ENCODE peak calls at places on chromosomes 16 and 17, in seven cellular contexts. T is NCI-H1105; F is NCI-H2029 treated with DMSO at 0.1 percent for 48 hours; X is non-pigmented ciliary epithelial cell; W is HuH-7; M is activated gamma-delta T cell treated with anti-CD3 and anti-CD28 coated beads, Interleukin-2, amount 50 U/mL, for 16 hours; L is RWPE1. N is an unnamed sample.

GRCh38 chr16:27529962-27530361 is 19.8 kb downstream of the GTF3C1 start:
- DNase-seq in X (peak), F (no peak), W (no peak), L (no peak), T (no peak), M (no peak), N (peak)

GRCh38 chr16:74951206-74951605 is 33.7 kb downstream of the WDR59 start:
- DNase-seq in W (no peak), L (no peak), F (no peak), M (no peak), X (no peak), T (no peak), N (no peak)

GRCh38 chr17:1830288-1830687 is 483 bp downstream of the RPA1 start:
- DNase-seq in F (no peak), X (no peak), L (peak), T (no peak), W (no peak), M (peak), N (no peak)

GRCh38 chr17:3626831-3627565 is 9.1 kb downstream of the SHPK start:
- DNase-seq in M (no peak), L (no peak), X (no peak), W (no peak), T (no peak), F (no peak), N (no peak)

GRCh38 chr16:24088011-24088410 is 168.1 kb upstream of the CACNG3 start:
- DNase-seq in M (no peak), W (no peak), X (no peak), L (no peak), T (no peak), F (no peak), N (no peak)

GRCh38 chr17:79505199-79505598 is 105.7 kb downstream of the RBFOX3 start:
- DNase-seq in L (no peak), X (no peak), T (no peak), F (no peak), W (no peak), M (no peak), N (no peak)

GRCh38 chr16:27303256-27304100 is 10.3 kb upstream of the IL4R start:
- DNase-seq in L (no peak), F (no peak), T (no peak), X (no peak), W (no peak), M (no peak), N (no peak)

GRCh38 chr16:21159281-21159951 is 942 bp downstream of the LDAF1 start:
- DNase-seq in T (no peak), X (no peak), F (no peak), M (no peak), L (peak), W (no peak), N (no peak)

GRCh38 chr16:3874242-3874641 is 6.3 kb downstream of the CREBBP start:
- DNase-seq in M (no peak), L (no peak), T (no peak), X (no peak), F (no peak), W (no peak), N (no peak)

GRCh38 chr17:48522990-48523389 is 7.8 kb downstream of the HOXB1 start:
- DNase-seq in T (no peak), W (no peak), X (no peak), M (no peak), L (no peak), F (peak), N (peak)

GRCh38 chr17:17139972-17140589 is 66.1 kb downstream of the PLD6 start:
- DNase-seq in W (no peak), T (peak), M (no peak), X (no peak), L (no peak), F (peak), N (no peak)

GRCh38 chr17:45367216-45367615 is 50.4 kb upstream of the MAP3K14 start:
- DNase-seq in M (no peak), X (no peak), W (no peak), F (no peak), T (no peak), L (no peak), N (no peak)

GRCh38 chr16:549544-550263 is 10.5 kb upstream of the PRR35 start:
- DNase-seq in M (no peak), F (no peak), X (no peak), T (no peak), L (no peak), W (no peak), N (no peak)

GRCh38 chr17:80539022-80539421 is 5.6 kb upstream of the RPTOR start:
- DNase-seq in L (no peak), F (no peak), M (no peak), X (no peak), W (no peak), T (no peak), N (no peak)

N was measured in HCEC 1CT.